ENCODE peak calls at places on chromosomes 7 and 10, in six cellular contexts. Z, A, B, Q, K and P are unnamed samples. For H3K36me3, the result is how much of the 10 kb centered on the place peaks cover.

GRCh38 chr10:73842349-73842748 is 31.0 kb upstream of the NDST2 start:
- DNase-seq in B (no peak), K (no peak), Z (no peak), A (no peak), Q (no peak), P (no peak)

GRCh38 chr7:25777969-25778767 is 373.8 kb upstream of the NFE2L3 start:
- DNase-seq in B (no peak), K (no peak), A (no peak), Q (no peak), Z (peak), P (no peak)

GRCh38 chr7:141097430-141097829 is 23.6 kb downstream of the TMEM178B start:
- DNase-seq in A (no peak), Q (no peak), K (no peak), Z (no peak), B (no peak), P (no peak)

GRCh38 chr7:48360574-48360973 is 189.3 kb downstream of the ABCA13 start:
- DNase-seq in A (no peak), K (no peak), B (no peak), Z (no peak), Q (no peak), P (no peak)

GRCh38 chr7:113796557-113796956 is 122.3 kb downstream of the PPP1R3A start:
- DNase-seq in Q (no peak), B (no peak), Z (no peak), K (no peak), A (no peak), P (no peak)

GRCh38 chr10:127024655-127025054 is 119.4 kb downstream of the DOCK1 start:
- DNase-seq in K (peak), B (no peak), Q (peak), Z (no peak), A (no peak), P (no peak)

GRCh38 chr7:92266415-92267241 is 20.9 kb downstream of the ANKIB1 start:
- DNase-seq in Z (no peak), Q (no peak), B (no peak), K (no peak), A (no peak), P (no peak)

GRCh38 chr10:79022565-79023488 is 45.9 kb upstream of the ZMIZ1 start:
- DNase-seq in K (no peak), Q (peak), Z (peak), B (peak), A (no peak), P (peak)

GRCh38 chr10:125158528-125159485 is 1.6 kb downstream of the CTBP2 start:
- DNase-seq in Z (peak), B (peak), A (no peak), Q (peak), K (peak), P (peak)

GRCh38 chr10:77350711-77351119 is 286.9 kb downstream of the KCNMA1 start:
- DNase-seq in Z (no peak), B (no peak), A (peak), Q (peak), K (peak), P (no peak)

GRCh38 chr10:47079177-47079580 is 168.0 kb downstream of the PTPN20 start:
- DNase-seq in Q (no peak), B (no peak), Z (no peak), A (peak), K (no peak), P (no peak)

GRCh38 chr7:23157679-23158078 is 24.2 kb upstream of the NUP42 start:
- DNase-seq in Z (no peak), K (no peak), Q (no peak), B (no peak), A (no peak), P (no peak)

GRCh38 chr10:102227050-102227449 is 951 bp downstream of the ELOVL3 start:
- DNase-seq in K (no peak), Z (no peak), Q (no peak), B (no peak), A (peak), P (no peak)

GRCh38 chr10:124005091-124005490 is 88.3 kb downstream of the CHST15 start:
- DNase-seq in A (no peak), Q (peak), K (peak), B (no peak), Z (no peak), P (no peak)

GRCh38 chr7:29485376-29486190 is 78.1 kb upstream of the PRR15 start:
- DNase-seq in K (no peak), A (no peak), Z (no peak), B (no peak), Q (no peak), P (no peak)

GRCh38 chr7:469591-469961 is 50.1 kb downstream of the PDGFA start:
- DNase-seq in Z (no peak), A (no peak), B (no peak), Q (peak), K (peak), P (no peak)

GRCh38 chr7:74026406-74027123 is 1.4 kb upstream of the ELN start:
- DNase-seq in Q (peak), Z (peak), A (no peak), K (peak), B (peak), P (peak)

GRCh38 chr7:133602291-133602690 is 349.4 kb downstream of the EXOC4 start:
- DNase-seq in Z (no peak), K (no peak), A (no peak), B (no peak), Q (no peak), P (no peak)

GRCh38 chr7:54705436-54705835 is 53.6 kb downstream of the SEC61G start:
- DNase-seq in K (no peak), Z (no peak), A (peak), B (no peak), Q (no peak), P (no peak)

GRCh38 chr10:5089869-5090268 is 4.3 kb upstream of the AKR1C3 start:
- DNase-seq in B (no peak), A (no peak), Q (no peak), K (no peak), Z (no peak), P (no peak)

GRCh38 chr7:120033114-120033513 is 239.9 kb upstream of the KCND2 start:
- DNase-seq in B (no peak), Z (no peak), Q (no peak), A (no peak), K (no peak), P (no peak)

GRCh38 chr10:61942997-61943457 is 41.5 kb downstream of the ARID5B start:
- DNase-seq in K (no peak), A (peak), Q (no peak), B (no peak), Z (no peak), P (no peak)

GRCh38 chr10:93245772-93246171 is 172.1 kb downstream of the CYP26A1 start:
- DNase-seq in B (no peak), Z (peak), A (no peak), K (no peak), Q (no peak), P (no peak)

GRCh38 chr10:90062786-90063185 is 361.4 kb downstream of the KIF20B start:
- DNase-seq in Q (no peak), A (no peak), B (no peak), Z (no peak), K (no peak), P (no peak)

GRCh38 chr10:70307096-70307495 is 23.3 kb upstream of the NPFFR1 start:
- DNase-seq in Z (no peak), B (no peak), K (no peak), Q (no peak), A (no peak), P (no peak)

GRCh38 chr10:70311698-70312097 is 27.9 kb upstream of the NPFFR1 start:
- DNase-seq in Z (no peak), K (no peak), B (no peak), A (no peak), Q (no peak), P (no peak)

GRCh38 chr10:70306168-70306705 is 22.4 kb upstream of the NPFFR1 start:
- DNase-seq in K (no peak), Q (no peak), A (no peak), Z (no peak), B (no peak), P (no peak)

GRCh38 chr10:70309661-70310060 is 25.9 kb upstream of the NPFFR1 start:
- DNase-seq in Q (no peak), K (no peak), A (no peak), Z (no peak), B (no peak), P (no peak)

GRCh38 chr10:70308121-70309060 is 24.6 kb upstream of the NPFFR1 start:
- DNase-seq in Z (no peak), A (no peak), Q (no peak), B (no peak), K (no peak), P (no peak)
- H3K27ac ChIP-seq in Z (no peak), A (no peak), Q (no peak), B (no peak), K (no peak), P (no peak)

DNA sequence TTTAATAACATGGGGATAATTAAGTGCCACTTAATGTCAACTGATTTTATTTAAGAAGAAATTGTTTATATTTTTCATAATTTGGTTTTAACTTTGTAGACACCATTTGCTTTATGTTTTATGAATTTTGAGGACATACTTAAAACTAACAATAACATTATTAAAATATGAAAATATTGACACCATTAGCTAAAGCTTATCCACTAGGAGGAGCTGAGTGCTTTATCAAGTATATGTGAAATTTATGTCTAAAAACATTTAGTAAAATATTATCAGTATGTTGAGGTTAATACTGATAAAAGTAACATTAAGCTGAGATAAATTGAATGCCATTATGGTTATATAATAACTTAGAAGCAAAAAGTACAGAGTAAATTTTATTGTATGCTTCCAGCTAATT is 622.1 kb downstream of the ARL4A start:
- DNase-seq in A (no peak), Z (no peak), B (no peak), K (no peak), Q (no peak), P (no peak)
- TF ChIP-seq CTCF in A (no peak), Z (no peak), B (no peak), K (no peak), Q (no peak), P (no peak)

GRCh38 chr10:15817407-15818046 is 42.8 kb downstream of the MINDY3 start:
- DNase-seq in B (no peak), Z (no peak), Q (no peak), A (no peak), K (no peak), P (no peak)

GRCh38 chr10:15813415-15813814 is 46.9 kb downstream of the MINDY3 start:
- DNase-seq in Q (no peak), Z (no peak), A (no peak), B (no peak), K (no peak), P (no peak)

GRCh38 chr10:15821046-15821683 is 39.1 kb downstream of the MINDY3 start:
- DNase-seq in Q (no peak), K (no peak), Z (no peak), B (no peak), A (no peak), P (no peak)

GRCh38 chr10:15814565-15814964 is 45.7 kb downstream of the MINDY3 start:
- DNase-seq in A (no peak), Z (no peak), K (no peak), B (no peak), Q (no peak), P (no peak)

GRCh38 chr10:15815242-15815885 is 44.9 kb downstream of the MINDY3 start:
- DNase-seq in Q (no peak), B (no peak), K (no peak), Z (no peak), A (no peak), P (no peak)
- H3K36me3 ChIP-seq in Q (under half), B (under half), K (under half), Z (under half), A (under half), P (under half)

GRCh38 chr10:106473129-106473528 is 691.4 kb downstream of the SORCS1 start:
- DNase-seq in Z (no peak), K (no peak), A (no peak), B (no peak), Q (no peak), P (no peak)

GRCh38 chr10:106479619-106480018 is 684.9 kb downstream of the SORCS1 start:
- DNase-seq in Q (no peak), B (no peak), Z (no peak), K (no peak), A (no peak), P (no peak)

DNA sequence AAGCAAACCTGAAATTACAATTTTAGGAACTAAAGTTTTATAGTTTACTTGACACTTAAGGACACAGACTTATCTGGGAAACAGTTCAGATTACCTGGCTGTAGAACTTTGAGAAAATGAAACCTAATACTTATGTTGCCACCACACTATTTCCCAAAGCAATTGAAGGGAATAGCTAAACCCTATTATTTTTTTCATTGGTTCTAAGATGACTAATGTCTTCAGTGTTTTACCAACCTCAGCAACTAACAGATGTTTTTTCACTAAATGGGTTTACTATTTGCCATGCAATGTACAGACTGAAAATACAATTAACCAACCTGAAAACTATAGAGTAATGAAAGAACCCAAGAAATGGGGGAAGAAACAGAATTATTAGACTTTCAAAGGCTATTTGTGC is 689.6 kb downstream of the SORCS1 start:
- DNase-seq in K (no peak), Z (no peak), Q (no peak), A (no peak), B (no peak), P (no peak)
- H3K27ac ChIP-seq in K (no peak), Z (no peak), Q (no peak), A (no peak), B (no peak), P (no peak)

GRCh38 chr7:107206136-107206535 is 37.3 kb downstream of the HBP1 start:
- DNase-seq in A (no peak), K (no peak), B (no peak), Q (no peak), Z (no peak), P (no peak)

GRCh38 chr7:107196834-107197610 is 28.2 kb downstream of the HBP1 start:
- DNase-seq in Q (no peak), A (no peak), B (no peak), K (no peak), Z (no peak), P (no peak)

GRCh38 chr7:107203607-107204006 is 34.8 kb downstream of the HBP1 start:
- DNase-seq in Z (no peak), A (no peak), B (no peak), Q (no peak), K (no peak), P (no peak)

GRCh38 chr7:107206706-107207105 is 37.9 kb downstream of the HBP1 start:
- DNase-seq in A (no peak), B (no peak), K (no peak), Z (no peak), Q (no peak), P (no peak)

DNA sequence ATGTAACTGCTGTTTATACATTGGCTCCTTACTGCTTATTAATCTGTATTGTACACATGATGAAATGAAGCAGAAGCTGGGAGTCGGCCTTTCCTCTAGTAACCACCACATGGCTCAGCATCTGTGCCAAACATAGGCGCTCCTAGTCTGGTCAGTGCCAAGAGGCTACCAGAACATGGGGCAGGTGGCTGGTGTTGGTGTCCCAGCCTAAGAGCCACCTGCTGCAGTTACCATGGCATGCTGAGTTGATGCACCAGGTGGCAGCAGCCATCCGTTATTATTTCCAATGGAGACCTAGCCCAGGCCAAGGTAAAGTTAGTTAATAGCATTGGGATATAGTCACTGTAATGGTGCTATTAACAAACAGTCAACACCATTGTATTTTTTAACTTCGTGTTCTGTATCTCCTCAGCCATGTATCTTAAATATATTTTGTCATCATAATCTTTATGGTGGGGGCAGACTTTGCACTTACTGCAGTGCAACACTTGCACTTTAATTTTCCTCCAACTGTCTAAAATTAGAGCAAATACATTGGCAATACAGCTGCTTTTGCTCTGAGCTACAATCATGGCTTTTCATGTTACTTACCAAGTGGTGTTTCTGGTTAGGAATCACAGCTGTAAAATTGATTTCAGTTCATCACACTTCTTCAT is 33.1 kb downstream of the HBP1 start:
- DNase-seq in A (no peak), B (peak), Q (no peak), Z (peak), K (peak), P (peak)
- TF ChIP-seq CTCF in A (peak), B (peak), Q (no peak), Z (peak), K (peak), P (peak)

DNA sequence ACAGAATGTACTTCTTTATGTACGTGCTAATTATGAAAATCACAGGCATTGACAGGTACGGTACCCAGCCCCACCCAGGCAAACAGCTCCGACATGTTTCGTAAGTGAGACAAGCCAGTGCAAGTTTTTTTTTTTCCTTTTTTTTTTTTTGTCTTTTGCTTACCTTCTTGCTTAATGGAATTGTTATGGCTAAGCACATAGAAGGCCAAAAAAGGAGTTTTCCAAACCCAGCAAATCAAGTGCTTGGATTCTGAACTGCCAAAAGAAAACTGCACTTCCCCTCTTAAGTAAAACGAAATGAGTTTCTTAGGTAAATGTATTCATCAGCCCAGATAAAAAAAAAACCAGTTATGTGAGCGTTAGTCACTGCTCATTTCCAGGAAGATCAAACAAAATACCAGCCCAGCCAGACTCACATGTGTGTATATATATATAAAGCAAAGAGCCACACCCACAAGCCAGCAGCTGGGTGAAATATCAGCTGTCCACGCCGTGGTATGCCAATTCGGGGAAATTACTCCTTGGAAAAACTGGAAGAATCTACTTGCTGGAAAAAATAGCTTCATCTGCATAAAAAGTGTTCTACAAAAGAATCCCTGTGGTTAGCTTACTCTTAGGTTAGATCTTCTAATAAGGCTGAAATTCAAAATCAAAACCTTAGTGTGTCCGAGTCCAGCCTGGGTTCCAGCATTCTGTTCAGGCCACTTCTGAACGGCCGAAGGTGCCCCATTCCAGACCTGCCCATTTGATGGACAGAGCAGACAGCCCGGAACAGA is 8.0 kb downstream of the KLF6 start:
- DNase-seq in B (peak), Q (peak), A (peak), Z (peak), K (peak), P (no peak)
- H3K36me3 ChIP-seq in B (half or more), Q (half or more), A (under half), Z (under half), K (under half), P (half or more)

DNA sequence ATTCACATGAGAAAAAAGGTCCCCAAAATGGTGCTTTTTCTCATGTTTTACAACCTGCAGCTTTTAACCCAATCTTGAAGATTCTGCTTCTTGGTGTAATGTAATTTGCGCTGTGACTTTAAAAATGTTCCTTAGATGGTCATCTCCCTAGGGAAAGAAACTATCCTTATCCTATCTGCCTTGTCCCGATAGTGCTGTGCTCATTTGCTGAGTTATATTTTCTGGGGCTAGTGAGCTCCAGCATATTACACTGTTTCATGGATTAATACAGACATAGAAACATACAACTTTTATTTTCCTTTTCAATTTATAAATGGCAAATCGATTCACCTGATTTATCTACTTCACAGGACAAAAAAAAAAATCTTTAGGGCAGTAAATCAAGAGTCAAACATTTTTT is 2.8 kb downstream of the WAPL start:
- DNase-seq in K (no peak), Q (no peak), A (no peak), Z (no peak), B (no peak), P (no peak)
- H3K27ac ChIP-seq in K (no peak), Q (no peak), A (no peak), Z (no peak), B (no peak), P (no peak)

GRCh38 chr7:6579446-6579845 is 2.2 kb downstream of the ZDHHC4 start:
- DNase-seq in B (no peak), K (no peak), Q (no peak), A (peak), Z (no peak), P (no peak)
- TF ChIP-seq CTCF in B (no peak), K (no peak), Q (no peak), A (peak), Z (no peak), P (no peak)